ENCODE peak calls at places on chromosomes 3 and 15, in nine cellular contexts. O is stomach, W is sigmoid colon, S is breast epithelium, N is prostate gland, T is esophagus muscularis mucosa, V is transverse colon, Z is HCT116, J is GM12878. E is an unnamed sample.

GRCh38 chr3:68919000-68919399 is 13.3 kb downstream of the TAFA4 start:
- DNase-seq in V (no peak), O (no peak), Z (no peak), W (no peak), N (no peak), T (no peak), J (no peak), S (no peak), E (no peak)

GRCh38 chr3:132545471-132545870 is 51.6 kb upstream of the ACKR4 start:
- DNase-seq in Z (no peak), J (no peak), O (no peak), T (no peak), W (no peak), S (no peak), V (no peak), N (no peak), E (no peak)

GRCh38 chr15:77671274-77672056 is 38.8 kb upstream of the LINGO1 start:
- DNase-seq in V (no peak), T (no peak), S (no peak), W (no peak), J (no peak), N (no peak), Z (no peak), O (no peak), E (no peak)

GRCh38 chr3:101642441-101642840 is 34.5 kb downstream of the ZBTB11 start:
- DNase-seq in J (no peak), T (peak), V (no peak), S (no peak), W (no peak), N (no peak), O (no peak), Z (no peak), E (no peak)

GRCh38 chr3:86987421-86987715 is 3.6 kb downstream of the VGLL3 start:
- DNase-seq in Z (no peak), O (no peak), J (no peak), V (no peak), T (no peak), N (no peak), S (no peak), W (no peak), E (no peak)

GRCh38 chr15:101240364-101240763 is 11.5 kb downstream of the CHSY1 start:
- DNase-seq in N (no peak), V (no peak), O (no peak), T (no peak), Z (no peak), S (no peak), W (no peak), J (no peak), E (no peak)

GRCh38 chr15:101189708-101190107 is 62.1 kb downstream of the CHSY1 start:
- DNase-seq in T (no peak), Z (no peak), W (no peak), V (no peak), N (no peak), J (no peak), S (no peak), O (no peak), E (peak)

GRCh38 chr3:113035387-113035982 is 44.7 kb downstream of the GTPBP8 start:
- DNase-seq in J (no peak), S (no peak), W (no peak), N (peak), Z (peak), O (peak), V (peak), T (no peak), E (no peak)

GRCh38 chr15:94023520-94023919 is 207.8 kb upstream of the MCTP2 start:
- DNase-seq in O (no peak), W (no peak), N (no peak), J (no peak), Z (no peak), S (no peak), V (no peak), T (no peak), E (no peak)

GRCh38 chr15:61759639-61760038 is 300.6 kb downstream of the VPS13C start:
- DNase-seq in S (no peak), W (no peak), J (no peak), V (no peak), O (no peak), N (no peak), T (no peak), Z (no peak), E (no peak)

GRCh38 chr3:154970796-154971195 is 109.3 kb upstream of the MME start:
- DNase-seq in J (no peak), V (no peak), T (no peak), O (no peak), N (no peak), Z (no peak), W (no peak), S (no peak), E (no peak)

GRCh38 chr3:37225481-37225880 is 51.1 kb upstream of the LRRFIP2 start:
- DNase-seq in Z (no peak), O (no peak), V (no peak), S (no peak), N (no peak), T (no peak), J (no peak), W (no peak), E (no peak)

GRCh38 chr3:24981924-24982323 is 446.1 kb upstream of the RARB start:
- DNase-seq in S (no peak), N (no peak), Z (no peak), O (no peak), T (no peak), J (no peak), W (no peak), V (no peak), E (no peak)

GRCh38 chr3:78659386-78659987 is 1108.3 kb downstream of the ROBO1 start:
- DNase-seq in O (peak), V (peak), J (no peak), N (peak), W (no peak), T (no peak), S (no peak), Z (peak), E (no peak)

GRCh38 chr3:133896002-133896761 is 500 bp upstream of the RAB6B start:
- DNase-seq in N (no peak), J (no peak), S (no peak), V (no peak), Z (no peak), O (no peak), W (no peak), T (peak), E (no peak)

GRCh38 chr3:46778101-46778500 is 60.4 kb upstream of the PRSS50 start:
- DNase-seq in S (no peak), T (no peak), V (no peak), W (no peak), Z (no peak), J (no peak), O (no peak), N (no peak), E (no peak)

GRCh38 chr15:34904527-34904926 is 65.0 kb downstream of the AQR start:
- DNase-seq in S (no peak), Z (no peak), N (no peak), V (no peak), J (no peak), T (no peak), W (no peak), O (no peak), E (no peak)

GRCh38 chr3:157128771-157129671 is 30.9 kb downstream of the CCNL1 start:
- DNase-seq in S (peak), V (peak), N (peak), T (peak), Z (peak), O (peak), W (no peak), J (no peak), E (no peak)

GRCh38 chr3:61061092-61061723 is 190.0 kb downstream of the FHIT start:
- DNase-seq in N (no peak), S (no peak), W (no peak), T (no peak), O (no peak), V (no peak), J (no peak), Z (no peak), E (no peak)

GRCh38 chr15:39936187-39936586 is 2.3 kb downstream of the EIF2AK4 start:
- DNase-seq in N (no peak), O (no peak), S (no peak), W (no peak), Z (no peak), J (no peak), T (no peak), V (no peak), E (no peak)

GRCh38 chr3:9040996-9041395 is 77.7 kb upstream of the RAD18 start:
- DNase-seq in S (no peak), Z (no peak), J (no peak), N (no peak), W (no peak), T (no peak), V (no peak), O (no peak), E (no peak)

GRCh38 chr15:67824900-67825879 is at the start of gene SKOR1:
- DNase-seq in V (no peak), W (peak), J (no peak), Z (no peak), S (peak), N (no peak), O (no peak), T (no peak), E (no peak)

GRCh38 chr15:73994912-73995622 is 551 bp downstream of the PML start:
- DNase-seq in J (no peak), S (no peak), V (peak), Z (no peak), W (peak), T (no peak), O (no peak), N (peak), E (peak)

GRCh38 chr15:60358935-60359672 is 38.7 kb downstream of the ANXA2 start:
- DNase-seq in N (no peak), T (no peak), Z (no peak), S (no peak), O (peak), V (no peak), W (no peak), J (no peak), E (no peak)

GRCh38 chr15:29770796-29771195 is 51.5 kb downstream of the TJP1 start:
- DNase-seq in S (no peak), J (no peak), V (no peak), W (no peak), N (no peak), O (no peak), Z (no peak), T (no peak), E (no peak)

GRCh38 chr15:81195339-81195864 is 1.3 kb upstream of the IL16 start:
- DNase-seq in O (no peak), V (no peak), J (no peak), S (no peak), T (no peak), N (no peak), Z (no peak), W (no peak), E (no peak)

GRCh38 chr15:82126346-82126745 is 80.5 kb upstream of the MEX3B start:
- DNase-seq in V (no peak), O (no peak), N (no peak), Z (no peak), T (no peak), W (no peak), J (no peak), S (no peak), E (no peak)

GRCh38 chr3:126991366-126992200 is 8.7 kb downstream of the PLXNA1 start:
- DNase-seq in O (no peak), W (no peak), T (no peak), N (no peak), V (no peak), S (no peak), J (no peak), Z (no peak), E (no peak)

GRCh38 chr3:169104972-169105371 is 558.5 kb downstream of the MECOM start:
- DNase-seq in Z (peak), N (no peak), W (no peak), O (no peak), V (no peak), J (no peak), S (no peak), T (no peak), E (no peak)

GRCh38 chr3:38627956-38628355 is 21.5 kb downstream of the SCN5A start:
- DNase-seq in J (no peak), V (no peak), S (no peak), O (no peak), T (no peak), Z (no peak), W (no peak), N (no peak), E (no peak)

DNA sequence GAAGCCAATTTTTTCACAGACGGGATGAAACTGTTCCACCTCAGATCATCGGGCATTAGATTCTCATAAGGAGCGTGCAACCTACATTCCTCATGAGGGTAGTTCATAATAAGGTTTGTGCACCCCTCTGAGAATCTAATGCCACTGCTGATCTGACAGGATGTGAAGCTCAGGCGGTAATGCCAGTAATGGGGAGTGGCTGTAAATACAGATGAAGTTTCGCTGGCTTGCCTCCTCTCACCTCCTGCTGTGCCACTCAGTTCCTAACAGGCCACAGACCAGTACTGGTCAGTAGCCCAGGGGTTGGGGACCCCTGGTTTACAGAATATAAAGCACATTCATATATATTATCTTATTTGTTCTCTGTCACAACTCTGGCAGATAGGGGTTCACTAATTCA is 2.1 kb upstream of the LIMD1 start:
- DNase-seq in O (no peak), T (no peak), V (no peak), Z (no peak), J (no peak), S (no peak), N (no peak), W (no peak), E (no peak)
- H3K4me3 ChIP-seq in O (no peak), T (no peak), V (no peak), Z (no peak), J (no peak), S (no peak), N (no peak), W (no peak), E (no peak)

DNA sequence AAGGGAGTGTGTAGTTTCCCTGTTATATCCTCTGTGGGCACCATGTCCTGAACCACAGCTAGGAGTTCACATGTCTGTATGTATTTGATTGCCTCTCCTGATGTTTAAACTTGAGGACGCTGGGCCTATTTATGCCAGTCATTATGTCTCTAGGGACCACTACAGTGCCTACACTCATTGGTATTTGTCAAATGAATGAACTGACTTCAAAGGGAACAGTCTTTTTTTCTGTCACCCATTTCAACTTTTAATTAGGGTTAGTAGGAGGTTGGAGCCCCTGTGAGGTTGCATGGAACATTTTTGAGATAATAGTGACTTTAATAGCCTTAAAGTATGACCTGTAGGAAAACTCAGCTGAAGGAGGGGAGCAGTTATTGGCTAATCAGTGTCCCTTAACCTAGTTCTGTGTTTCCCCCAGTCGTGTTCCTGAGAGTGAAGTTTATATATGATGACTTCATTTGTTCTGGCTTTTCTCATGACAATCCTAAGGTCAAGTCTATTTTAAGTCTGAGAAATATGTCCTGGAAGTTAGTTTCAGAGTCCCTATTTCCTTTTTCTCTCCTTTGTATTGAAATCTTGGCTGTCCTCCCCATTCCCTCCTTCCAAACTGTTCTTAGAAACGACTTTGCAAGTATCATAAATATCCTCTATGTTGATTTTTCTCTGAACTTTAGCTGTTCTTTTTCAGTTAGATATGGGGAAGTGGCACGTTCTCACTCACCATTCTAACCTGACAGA is 29.0 kb downstream of the PDE8A start:
- DNase-seq in O (no peak), N (no peak), W (no peak), V (no peak), S (no peak), T (no peak), J (no peak), Z (no peak), E (no peak)
- TF ChIP-seq POLR2AphosphoS5 in O (no peak), N (no peak), W (peak), V (no peak), S (no peak), T (peak), J (no peak), Z (no peak), E (no peak)

GRCh38 chr3:115147329-115148141 is 447 bp upstream of the ZBTB20 start:
- DNase-seq in T (peak), N (peak), S (peak), J (peak), O (peak), W (peak), Z (peak), V (peak), E (peak)
- TF ChIP-seq POLR2A in T (peak), N (peak), S (peak), J (peak), O (peak), W (peak), Z (peak), V (peak), E (no peak)

DNA sequence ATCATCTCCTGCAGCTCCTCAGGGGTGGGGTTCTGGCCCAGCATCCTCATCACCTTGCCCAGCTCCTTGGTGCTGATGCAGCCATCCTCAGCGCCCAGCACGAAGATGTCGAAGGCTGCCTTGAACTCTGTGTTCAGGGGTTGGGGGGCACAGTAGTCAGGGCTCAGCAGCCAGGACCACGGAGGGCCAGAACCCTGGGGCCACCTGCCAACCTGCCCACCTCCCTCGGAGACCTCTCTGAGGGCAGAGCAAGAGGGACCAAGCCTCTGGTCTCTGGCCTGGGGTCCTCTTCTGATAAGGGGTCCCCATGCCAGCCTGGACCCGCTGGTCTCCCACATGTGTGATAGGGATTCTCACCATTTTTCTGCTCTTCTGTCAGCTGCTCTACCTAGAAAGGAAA is 1.7 kb downstream of the TNNC1 start:
- DNase-seq in V (no peak), S (no peak), W (no peak), O (no peak), N (no peak), Z (no peak), T (no peak), J (no peak), E (no peak)
- H3K4me3 ChIP-seq in V (no peak), S (no peak), W (no peak), O (no peak), N (no peak), Z (no peak), T (no peak), J (no peak), E (no peak)

GRCh38 chr15:70528270-70528706 is 235.1 kb downstream of the UACA start:
- DNase-seq in W (no peak), Z (peak), T (no peak), O (peak), S (no peak), V (peak), J (peak), N (no peak), E (no peak)
- TF ChIP-seq POLR2AphosphoS5 in W (no peak), Z (peak), T (no peak), O (no peak), S (no peak), V (no peak), J (no peak), N (no peak), E (no peak)

E was measured in suprapubic skin.